ENCODE peak calls at places on chromosome 21, in four cellular contexts. C is uterus, M is neural progenitor cell, U is GM23248. Y is an unnamed sample.

GRCh38 chr21:42568834-42569731 is 55.4 kb downstream of the SLC37A1 start:
- DNase-seq in C (peak; percentile 6), M (no peak), U (no peak), Y (no peak)

GRCh38 chr21:39096754-39097153 is 86.5 kb downstream of the PSMG1 start:
- DNase-seq in C (no peak), M (peak; percentile 18), U (no peak), Y (no peak)

GRCh38 chr21:42818328-42818749 is 61.0 kb downstream of the WDR4 start:
- DNase-seq in C (peak; percentile 52), M (peak; percentile 41), U (peak; percentile 73), Y (peak; percentile 37)

GRCh38 chr21:24436236-24436635 is 1171.0 kb downstream of the MRPL39 start:
- DNase-seq in C (no peak), M (no peak), U (no peak), Y (no peak)

GRCh38 chr21:25573409-25574206 is 33.7 kb downstream of the MRPL39 start:
- DNase-seq in C (no peak), M (no peak), U (peak; percentile 98), Y (no peak)

GRCh38 chr21:41242238-41242829 is 74.3 kb upstream of the FAM3B start:
- DNase-seq in C (no peak), M (no peak), U (no peak), Y (no peak)

GRCh38 chr21:38819719-38820147 is 14.0 kb downstream of the ETS2 start:
- DNase-seq in C (no peak), M (no peak), U (peak; percentile 68), Y (no peak)

GRCh38 chr21:46599251-46599572 is 5.7 kb downstream of the S100B start:
- DNase-seq in C (peak; percentile 57), M (peak; percentile 66), U (peak; percentile 92), Y (no peak)

GRCh38 chr21:26115899-26116298 is 54.7 kb downstream of the APP start:
- DNase-seq in C (no peak), M (no peak), U (peak; percentile 83), Y (no peak)

GRCh38 chr21:45895778-45896370 is 85.7 kb upstream of the COL6A1 start:
- DNase-seq in C (no peak), M (no peak), U (no peak), Y (no peak)

GRCh38 chr21:35212393-35213127 is 163.5 kb upstream of the RUNX1 start:
- DNase-seq in C (no peak), M (no peak), U (peak; percentile 61), Y (no peak)
- H3K27ac ChIP-seq in C (no peak overlapping the region), M (no peak overlapping the region), U (peak overlapping the region; percentile 42), Y (peak overlapping the region; percentile 31)

GRCh38 chr21:16587671-16588379 is 858.0 kb downstream of the USP25 start:
- DNase-seq in C (peak; percentile 73), M (peak; percentile 12), U (peak; percentile 89), Y (peak; percentile 16)
- H3K4me3 ChIP-seq in C (peak overlapping the region; percentile 43), M (peak overlapping the region; percentile 43), U (peak overlapping the region; percentile 80), Y (peak overlapping the region; percentile 55)

DNA sequence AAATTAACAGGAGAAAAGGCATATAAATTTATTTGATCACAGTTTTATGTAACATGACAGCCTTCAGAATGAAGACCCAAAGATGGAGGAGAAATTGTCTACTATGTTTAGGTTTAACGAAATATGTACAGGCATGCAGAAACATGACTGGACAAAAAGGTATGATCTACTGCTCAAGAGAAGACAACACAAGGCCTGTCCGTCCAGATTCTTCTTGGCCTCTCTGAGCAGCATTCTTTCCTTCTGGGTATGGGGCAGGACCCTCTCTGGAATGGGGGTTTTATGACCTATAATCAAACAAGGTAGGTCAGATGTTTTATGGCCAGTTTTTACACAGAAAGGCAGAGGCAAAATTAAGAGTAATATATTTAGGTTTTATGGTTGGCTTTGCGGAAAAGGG is 13.5 kb upstream of the SYNJ1 start:
- DNase-seq in C (no peak), M (no peak), U (no peak), Y (no peak)
- H3K27ac ChIP-seq in C (no peak overlapping the region), M (no peak overlapping the region), U (no peak overlapping the region), Y (no peak overlapping the region)

DNA sequence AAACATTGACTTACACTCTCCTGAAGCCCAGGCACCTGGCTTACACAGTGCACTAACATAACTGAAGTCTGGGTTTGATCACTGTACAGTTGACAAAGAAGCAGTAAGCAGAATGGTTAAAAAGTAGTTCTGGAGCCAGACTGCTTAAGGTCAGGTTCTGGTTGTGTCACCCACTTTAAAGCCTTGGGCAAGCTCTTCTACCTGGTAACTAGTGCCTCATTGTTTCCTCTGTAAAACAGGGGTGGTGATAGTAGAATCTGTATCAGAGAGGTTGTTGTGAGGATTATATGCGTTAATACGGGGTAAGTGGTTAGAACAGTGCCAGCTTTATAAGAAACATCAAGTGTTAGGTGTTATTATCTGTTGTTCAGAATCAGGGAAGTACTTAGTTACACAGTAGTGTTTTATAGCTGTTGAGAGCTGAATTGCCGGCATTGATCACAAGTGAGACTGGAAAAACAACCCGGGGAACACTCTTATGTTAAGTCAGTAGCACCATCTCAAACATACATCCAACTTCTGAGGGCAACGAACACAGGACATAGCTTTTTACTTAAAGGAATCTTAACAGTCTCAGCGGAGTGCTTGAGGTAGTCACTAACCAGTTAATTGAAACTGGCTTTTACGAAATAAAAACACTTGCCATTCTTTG is 3.7 kb downstream of the BACH1 start:
- DNase-seq in C (no peak), M (no peak), U (peak; percentile 39), Y (no peak)
- H3K4me3 ChIP-seq in C (no peak overlapping the region), M (no peak overlapping the region), U (peak overlapping the region; percentile 82), Y (peak overlapping the region; percentile 73)

Y was measured in gastrocnemius medialis.